ENCODE peak calls at places on chromosomes 1 and 21, in four cellular contexts. N is GM23248, H is ovary, O is breast epithelium. E is an unnamed sample.

GRCh38 chr1:94396356-94396755 is 21.8 kb upstream of the ABCD3 start:
- DNase-seq in N (no peak), H (no peak), O (no peak), E (no peak)

GRCh38 chr1:980602-981395 is 1.1 kb downstream of the PERM1 start:
- DNase-seq in N (no peak), H (no peak), O (no peak), E (peak; percentile 87)

GRCh38 chr21:45513003-45513706 is 29.1 kb downstream of the SLC19A1 start:
- DNase-seq in N (no peak), H (no peak), O (peak; percentile 81), E (peak; percentile 8)

GRCh38 chr1:172928412-172928811 is 122.3 kb downstream of the TNFSF18 start:
- DNase-seq in N (peak; percentile 71), H (no peak), O (no peak), E (no peak)

GRCh38 chr1:154752273-154753030 is 117.6 kb downstream of the KCNN3 start:
- DNase-seq in N (no peak), H (no peak), O (no peak), E (no peak)

GRCh38 chr21:45997495-45998275 is 16.1 kb downstream of the COL6A1 start:
- DNase-seq in N (no peak), H (no peak), O (peak; percentile 14), E (peak; percentile 15)

GRCh38 chr1:244444854-244445253 is 6.9 kb downstream of the ADSS2 start:
- DNase-seq in N (peak; percentile 52), H (no peak), O (no peak), E (no peak)

GRCh38 chr1:100767176-100767876 is 47.8 kb downstream of the VCAM1 start:
- DNase-seq in N (peak; percentile 15), H (no peak), O (no peak), E (no peak)

GRCh38 chr1:31723828-31724359 is 20.1 kb upstream of the COL16A1 start:
- DNase-seq in N (peak; percentile 88), H (peak; percentile 64), O (no peak), E (peak; percentile 60)

GRCh38 chr1:64898107-64898861 is 68.1 kb downstream of the JAK1 start:
- DNase-seq in N (peak; percentile 99), H (peak; percentile 85), O (peak; percentile 83), E (peak; percentile 79)

GRCh38 chr1:114597949-114598348 is 16.5 kb upstream of the BCAS2 start:
- DNase-seq in N (peak; percentile 10), H (no peak), O (no peak), E (no peak)

GRCh38 chr1:180415985-180416633 is 86.3 kb downstream of the ACBD6 start:
- DNase-seq in N (peak; percentile 53), H (no peak), O (no peak), E (no peak)

GRCh38 chr1:32898958-32899357 is 2.2 kb downstream of the TMEM54 start:
- DNase-seq in N (no peak), H (no peak), O (no peak), E (no peak)
- H3K27me3 ChIP-seq in N (no peaks in the 10 kb centered on the region), H (no peaks in the 10 kb centered on the region), O (no peaks in the 10 kb centered on the region), E (peaks cover 42% of the 10 kb centered on the region)

GRCh38 chr1:117058810-117059209 is 1.3 kb upstream of the TTF2 start:
- DNase-seq in N (no peak), H (no peak), O (no peak), E (no peak)

GRCh38 chr1:117059678-117060440 is at the start of gene TTF2:
- DNase-seq in N (peak; percentile 99), H (peak; percentile 86), O (peak; percentile 97), E (peak; percentile 88)

GRCh38 chr1:117059334-117059677 is 820 bp upstream of the TTF2 start:
- DNase-seq in N (no peak), H (no peak), O (peak; percentile 64), E (no peak)

GRCh38 chr1:117060441-117061317 is 553 bp downstream of the TTF2 start:
- DNase-seq in N (peak; percentile 62), H (no peak), O (no peak), E (no peak)

DNA sequence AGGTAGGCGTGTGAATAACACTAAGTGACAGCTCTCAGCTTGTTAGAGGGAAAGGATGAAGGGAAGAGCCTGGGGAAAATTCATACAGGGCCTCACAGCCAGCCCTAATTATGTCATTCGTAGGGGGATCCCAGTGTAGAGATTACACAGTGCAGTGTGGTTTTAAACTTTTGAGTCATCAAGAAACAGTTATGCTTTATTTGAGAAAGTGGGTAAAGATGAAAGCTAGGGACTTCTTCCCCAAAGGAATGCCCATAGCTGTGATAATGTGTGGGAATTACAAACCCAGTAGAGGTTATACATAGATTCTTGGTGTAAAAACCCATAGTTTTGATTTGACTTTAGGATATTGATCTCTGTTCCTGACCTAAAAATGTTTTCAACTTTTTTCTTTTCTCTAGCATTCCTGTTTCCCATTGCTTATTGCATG is 1.9 kb downstream of the TTF2 start:
- DNase-seq in N (peak; percentile 76), H (no peak), O (no peak), E (no peak)
- H3K36me3 ChIP-seq in N (no peaks in the 10 kb centered on the region), H (no peaks in the 10 kb centered on the region), O (no peaks in the 10 kb centered on the region), E (no peaks in the 10 kb centered on the region)

DNA sequence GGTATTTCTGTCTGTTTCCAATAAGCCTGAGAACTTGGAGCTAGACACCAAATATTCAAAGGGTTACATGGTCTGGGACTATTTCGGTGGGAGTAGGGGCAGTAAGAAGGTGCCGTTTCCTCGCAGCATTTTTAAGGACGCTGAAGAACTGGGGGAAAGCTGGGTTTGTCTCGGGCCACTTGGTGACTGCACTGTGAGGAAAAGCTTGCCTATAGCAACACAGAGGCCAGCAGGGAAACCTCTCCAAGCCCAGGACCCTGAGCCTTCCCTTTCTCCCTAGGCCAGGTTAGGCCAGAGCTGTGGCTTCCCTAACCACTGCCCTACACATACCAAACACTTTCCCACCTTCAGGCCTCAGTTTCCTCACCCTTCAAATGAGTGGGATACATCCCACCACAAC is 3.3 kb downstream of the GLIS1 start:
- DNase-seq in N (no peak), H (no peak), O (no peak), E (no peak)
- H3K27me3 ChIP-seq in N (no peaks in the 10 kb centered on the region), H (no peaks in the 10 kb centered on the region), O (no peaks in the 10 kb centered on the region), E (peaks cover 88% of the 10 kb centered on the region)

GRCh38 chr1:217184854-217185253 is 446.0 kb downstream of the GPATCH2 start:
- DNase-seq in N (no peak), H (no peak), O (peak; percentile 35), E (no peak)
- H3K36me3 ChIP-seq in N (no peaks in the 10 kb centered on the region), H (no peaks in the 10 kb centered on the region), O (no peaks in the 10 kb centered on the region), E (no peaks in the 10 kb centered on the region)